ENCODE peak calls at places on chromosomes 5 and 9, in ten cellular contexts. N is ELR, Z is NCI-H526 treated with DMSO at 0.1 percent for 48 hours, Y is NAMALWA, V is adipocyte, P is fibroblast of pulmonary artery, E is globus pallidus, Q is HT1080, A is brain microvascular endothelial cell, F is AG08396. L is an unnamed sample.

GRCh38 chr9:128920381-128921058 is at the start of gene PHYHD1:
- DNase-seq in V (no peak), Q (no peak), Y (peak; percentile 97), N (peak; percentile 75), Z (no peak), A (no peak), E (peak; percentile 80), F (peak; percentile 75), P (peak; percentile 63), L (peak; percentile 76)

GRCh38 chr9:120579139-120579749 is 723 bp downstream of the CDK5RAP2 start:
- DNase-seq in P (no peak), Z (no peak), Y (peak; percentile 26), E (no peak), F (peak; percentile 25), A (no peak), Q (peak; percentile 8), N (peak; percentile 52), V (peak; percentile 35), L (no peak)

GRCh38 chr9:34568783-34569182 is 20.7 kb downstream of the CNTFR start:
- DNase-seq in F (no peak), A (no peak), V (no peak), N (no peak), Y (no peak), E (no peak), P (no peak), Q (no peak), Z (no peak), L (no peak)

GRCh38 chr9:69044226-69045219 is 9.0 kb downstream of the FXN start:
- DNase-seq in N (peak; percentile 45), Z (no peak), A (peak; percentile 51), Y (no peak), V (peak; percentile 9), E (no peak), Q (peak; percentile 79), P (peak; percentile 58), F (no peak), L (peak; percentile 56)

GRCh38 chr5:40879163-40879942 is 29.9 kb upstream of the C7 start:
- DNase-seq in P (peak; percentile 60), E (peak; percentile 18), F (peak; percentile 26), N (peak; percentile 61), Y (peak; percentile 55), Z (peak; percentile 16), A (no peak), Q (peak; percentile 10), V (peak; percentile 80), L (peak; percentile 14)

GRCh38 chr9:115006660-115007059 is 76.3 kb upstream of the TNFSF8 start:
- DNase-seq in E (no peak), V (peak; percentile 48), N (peak; percentile 96), P (peak; percentile 57), Y (no peak), F (peak; percentile 32), A (peak; percentile 82), Q (peak; percentile 97), Z (no peak), L (peak; percentile 95)

GRCh38 chr5:54480296-54480695 is 24.8 kb downstream of the HSPB3 start:
- DNase-seq in A (no peak), Q (no peak), V (no peak), P (no peak), Z (no peak), N (no peak), F (no peak), Y (no peak), E (no peak), L (no peak)

GRCh38 chr9:20621553-20622329 is 558 bp downstream of the MLLT3 start:
- DNase-seq in A (peak; percentile 59), E (peak; percentile 81), V (peak; percentile 76), Q (no peak), P (peak; percentile 79), Y (peak; percentile 71), F (peak; percentile 68), Z (peak; percentile 89), N (peak; percentile 66), L (peak; percentile 84)

GRCh38 chr5:69414885-69415583 is at the start of gene MARVELD2:
- DNase-seq in Z (peak; percentile 73), P (peak; percentile 31), F (peak; percentile 79), Y (no peak), E (peak; percentile 33), Q (no peak), A (peak; percentile 19), V (peak; percentile 81), N (peak; percentile 60), L (peak; percentile 63)

GRCh38 chr9:127979333-127980055 is 1.3 kb downstream of the EEIG1 start:
- DNase-seq in E (peak; percentile 96), Q (no peak), A (no peak), P (peak; percentile 54), F (peak; percentile 70), Z (peak; percentile 83), N (peak; percentile 62), V (peak; percentile 76), Y (peak; percentile 83), L (peak; percentile 60)

GRCh38 chr5:109876941-109877669 is 187.4 kb downstream of the MAN2A1 start:
- DNase-seq in E (no peak), Q (peak; percentile 84), V (no peak), Y (no peak), F (no peak), N (peak; percentile 84), Z (no peak), P (no peak), A (peak; percentile 11), L (peak; percentile 39)

GRCh38 chr5:120093178-120093577 is 370.9 kb upstream of the PRR16 start:
- DNase-seq in F (no peak), N (peak; percentile 20), P (no peak), Z (no peak), E (no peak), Q (no peak), V (no peak), A (no peak), Y (peak; percentile 26), L (no peak)

GRCh38 chr5:115948013-115948605 is 14.2 kb upstream of the LVRN start:
- DNase-seq in E (no peak), N (no peak), Z (no peak), Q (no peak), A (no peak), V (peak; percentile 89), Y (no peak), P (peak; percentile 47), F (no peak), L (peak; percentile 98)

GRCh38 chr5:103808464-103809106 is 246.0 kb upstream of the NUDT12 start:
- DNase-seq in F (peak; percentile 42), Z (peak; percentile 37), N (peak; percentile 78), P (peak; percentile 55), E (peak; percentile 72), A (peak; percentile 58), Q (peak; percentile 62), V (peak; percentile 86), Y (peak; percentile 64), L (peak; percentile 5)